ENCODE peak calls at places on chromosomes 1 and 21, in nine cellular contexts. One of them, this sample, is unnamed.

GRCh38 chr21:44919913-44920693 is 596 bp downstream of the ITGB2 start:
- DNase-seq in uterus: no peak
- DNase-seq in neural crest cell: no peak
- DNase-seq in GM18507: no peak
- DNase-seq in activated CD4-positive, alpha-beta T cell treated with anti-CD3 and anti-CD28 coated beads for 4 hours: no peak
- DNase-seq in astrocyte of the hippocampus: no peak
- DNase-seq in NB4: peak; percentile 87
- DNase-seq in tibial artery: no peak
- DNase-seq in stimulated activated effector memory CD8-positive, alpha-beta T cell treated with anti-CD3 and anti-CD28 coated beads, Interleukin-12 subunit alpha, Interleukin-12 subunit beta, amount 100 ng/mL, for 72 hours: no peak
- DNase-seq in this sample: no peak

GRCh38 chr1:29653886-29654450 is 417.6 kb downstream of the PTPRU start:
- DNase-seq in stimulated activated effector memory CD8-positive, alpha-beta T cell treated with anti-CD3 and anti-CD28 coated beads, Interleukin-12 subunit alpha, Interleukin-12 subunit beta, amount 100 ng/mL, for 72 hours: no peak
- DNase-seq in uterus: no peak
- DNase-seq in neural crest cell: no peak
- DNase-seq in NB4: no peak
- DNase-seq in GM18507: no peak
- DNase-seq in tibial artery: no peak
- DNase-seq in astrocyte of the hippocampus: no peak
- DNase-seq in activated CD4-positive, alpha-beta T cell treated with anti-CD3 and anti-CD28 coated beads for 4 hours: no peak
- DNase-seq in this sample: no peak

GRCh38 chr1:150813028-150813707 is 5.1 kb upstream of the CTSK start:
- DNase-seq in activated CD4-positive, alpha-beta T cell treated with anti-CD3 and anti-CD28 coated beads for 4 hours: no peak
- DNase-seq in NB4: peak; percentile 58
- DNase-seq in GM18507: peak; percentile 22
- DNase-seq in uterus: peak; percentile 41
- DNase-seq in tibial artery: peak; percentile 66
- DNase-seq in astrocyte of the hippocampus: peak; percentile 83
- DNase-seq in stimulated activated effector memory CD8-positive, alpha-beta T cell treated with anti-CD3 and anti-CD28 coated beads, Interleukin-12 subunit alpha, Interleukin-12 subunit beta, amount 100 ng/mL, for 72 hours: no peak
- DNase-seq in neural crest cell: peak; percentile 36
- DNase-seq in this sample: no peak

GRCh38 chr1:204583909-204584632 is 67.9 kb downstream of the MDM4 start:
- DNase-seq in neural crest cell: no peak
- DNase-seq in tibial artery: no peak
- DNase-seq in astrocyte of the hippocampus: peak; percentile 16
- DNase-seq in GM18507: no peak
- DNase-seq in NB4: no peak
- DNase-seq in activated CD4-positive, alpha-beta T cell treated with anti-CD3 and anti-CD28 coated beads for 4 hours: no peak
- DNase-seq in stimulated activated effector memory CD8-positive, alpha-beta T cell treated with anti-CD3 and anti-CD28 coated beads, Interleukin-12 subunit alpha, Interleukin-12 subunit beta, amount 100 ng/mL, for 72 hours: no peak
- DNase-seq in uterus: no peak
- DNase-seq in this sample: no peak

GRCh38 chr1:195158091-195158490 is 1450.1 kb downstream of the KCNT2 start:
- DNase-seq in stimulated activated effector memory CD8-positive, alpha-beta T cell treated with anti-CD3 and anti-CD28 coated beads, Interleukin-12 subunit alpha, Interleukin-12 subunit beta, amount 100 ng/mL, for 72 hours: no peak
- DNase-seq in GM18507: no peak
- DNase-seq in neural crest cell: no peak
- DNase-seq in NB4: no peak
- DNase-seq in tibial artery: no peak
- DNase-seq in uterus: no peak
- DNase-seq in activated CD4-positive, alpha-beta T cell treated with anti-CD3 and anti-CD28 coated beads for 4 hours: no peak
- DNase-seq in astrocyte of the hippocampus: no peak
- DNase-seq in this sample: no peak

GRCh38 chr1:228150021-228150457 is 309 bp downstream of the GJC2 start:
- DNase-seq in activated CD4-positive, alpha-beta T cell treated with anti-CD3 and anti-CD28 coated beads for 4 hours: no peak
- DNase-seq in astrocyte of the hippocampus: no peak
- DNase-seq in stimulated activated effector memory CD8-positive, alpha-beta T cell treated with anti-CD3 and anti-CD28 coated beads, Interleukin-12 subunit alpha, Interleukin-12 subunit beta, amount 100 ng/mL, for 72 hours: no peak
- DNase-seq in neural crest cell: no peak
- DNase-seq in uterus: no peak
- DNase-seq in tibial artery: no peak
- DNase-seq in NB4: no peak
- DNase-seq in GM18507: no peak
- DNase-seq in this sample: no peak

GRCh38 chr1:226629210-226629895 is 80.8 kb downstream of the STUM start:
- DNase-seq in astrocyte of the hippocampus: no peak
- DNase-seq in uterus: peak; percentile 15
- DNase-seq in NB4: no peak
- DNase-seq in stimulated activated effector memory CD8-positive, alpha-beta T cell treated with anti-CD3 and anti-CD28 coated beads, Interleukin-12 subunit alpha, Interleukin-12 subunit beta, amount 100 ng/mL, for 72 hours: no peak
- DNase-seq in activated CD4-positive, alpha-beta T cell treated with anti-CD3 and anti-CD28 coated beads for 4 hours: no peak
- DNase-seq in GM18507: no peak
- DNase-seq in tibial artery: peak; percentile 14
- DNase-seq in neural crest cell: no peak
- DNase-seq in this sample: no peak

GRCh38 chr1:84573967-84574842 is at the start of gene CTBS:
- DNase-seq in stimulated activated effector memory CD8-positive, alpha-beta T cell treated with anti-CD3 and anti-CD28 coated beads, Interleukin-12 subunit alpha, Interleukin-12 subunit beta, amount 100 ng/mL, for 72 hours: peak; percentile 72
- DNase-seq in GM18507: peak; percentile 95
- DNase-seq in NB4: peak; percentile 93
- DNase-seq in activated CD4-positive, alpha-beta T cell treated with anti-CD3 and anti-CD28 coated beads for 4 hours: peak; percentile 85
- DNase-seq in uterus: peak; percentile 89
- DNase-seq in tibial artery: peak; percentile 81
- DNase-seq in neural crest cell: peak; percentile 67
- DNase-seq in astrocyte of the hippocampus: peak; percentile 94
- DNase-seq in this sample: peak; percentile 84

GRCh38 chr1:41811051-41811795 is 107.5 kb downstream of the HIVEP3 start:
- DNase-seq in uterus: no peak
- DNase-seq in GM18507: no peak
- DNase-seq in neural crest cell: no peak
- DNase-seq in activated CD4-positive, alpha-beta T cell treated with anti-CD3 and anti-CD28 coated beads for 4 hours: peak; percentile 49
- DNase-seq in stimulated activated effector memory CD8-positive, alpha-beta T cell treated with anti-CD3 and anti-CD28 coated beads, Interleukin-12 subunit alpha, Interleukin-12 subunit beta, amount 100 ng/mL, for 72 hours: peak; percentile 26
- DNase-seq in tibial artery: no peak
- DNase-seq in NB4: peak; percentile 74
- DNase-seq in astrocyte of the hippocampus: no peak
- DNase-seq in this sample: peak; percentile 28

GRCh38 chr1:206563367-206563953 is 48.8 kb downstream of the EIF2D start:
- DNase-seq in stimulated activated effector memory CD8-positive, alpha-beta T cell treated with anti-CD3 and anti-CD28 coated beads, Interleukin-12 subunit alpha, Interleukin-12 subunit beta, amount 100 ng/mL, for 72 hours: no peak
- DNase-seq in uterus: no peak
- DNase-seq in astrocyte of the hippocampus: no peak
- DNase-seq in NB4: no peak
- DNase-seq in activated CD4-positive, alpha-beta T cell treated with anti-CD3 and anti-CD28 coated beads for 4 hours: no peak
- DNase-seq in neural crest cell: no peak
- DNase-seq in GM18507: no peak
- DNase-seq in tibial artery: no peak
- DNase-seq in this sample: no peak

GRCh38 chr21:38147391-38147790 is 109.4 kb upstream of the KCNJ15 start:
- DNase-seq in uterus: no peak
- DNase-seq in tibial artery: no peak
- DNase-seq in stimulated activated effector memory CD8-positive, alpha-beta T cell treated with anti-CD3 and anti-CD28 coated beads, Interleukin-12 subunit alpha, Interleukin-12 subunit beta, amount 100 ng/mL, for 72 hours: no peak
- DNase-seq in NB4: no peak
- DNase-seq in astrocyte of the hippocampus: no peak
- DNase-seq in GM18507: no peak
- DNase-seq in activated CD4-positive, alpha-beta T cell treated with anti-CD3 and anti-CD28 coated beads for 4 hours: no peak
- DNase-seq in neural crest cell: no peak
- DNase-seq in this sample: no peak

GRCh38 chr1:181077576-181078242 is 10.8 kb upstream of the IER5 start:
- DNase-seq in uterus: no peak
- DNase-seq in neural crest cell: no peak
- DNase-seq in activated CD4-positive, alpha-beta T cell treated with anti-CD3 and anti-CD28 coated beads for 4 hours: no peak
- DNase-seq in GM18507: no peak
- DNase-seq in astrocyte of the hippocampus: peak; percentile 74
- DNase-seq in NB4: no peak
- DNase-seq in stimulated activated effector memory CD8-positive, alpha-beta T cell treated with anti-CD3 and anti-CD28 coated beads, Interleukin-12 subunit alpha, Interleukin-12 subunit beta, amount 100 ng/mL, for 72 hours: no peak
- DNase-seq in tibial artery: no peak
- DNase-seq in this sample: no peak

GRCh38 chr21:45405819-45406762 is 1.1 kb downstream of the COL18A1 start:
- DNase-seq in activated CD4-positive, alpha-beta T cell treated with anti-CD3 and anti-CD28 coated beads for 4 hours: peak; percentile 20
- DNase-seq in neural crest cell: no peak
- DNase-seq in astrocyte of the hippocampus: peak; percentile 60
- DNase-seq in GM18507: no peak
- DNase-seq in stimulated activated effector memory CD8-positive, alpha-beta T cell treated with anti-CD3 and anti-CD28 coated beads, Interleukin-12 subunit alpha, Interleukin-12 subunit beta, amount 100 ng/mL, for 72 hours: no peak
- DNase-seq in NB4: no peak
- DNase-seq in uterus: no peak
- DNase-seq in tibial artery: no peak
- DNase-seq in this sample: no peak

GRCh38 chr1:181021811-181022434 is 747 bp downstream of the STX6 start:
- DNase-seq in stimulated activated effector memory CD8-positive, alpha-beta T cell treated with anti-CD3 and anti-CD28 coated beads, Interleukin-12 subunit alpha, Interleukin-12 subunit beta, amount 100 ng/mL, for 72 hours: peak; percentile 33
- DNase-seq in uterus: peak; percentile 72
- DNase-seq in astrocyte of the hippocampus: peak; percentile 82
- DNase-seq in NB4: peak; percentile 87
- DNase-seq in neural crest cell: peak; percentile 42
- DNase-seq in activated CD4-positive, alpha-beta T cell treated with anti-CD3 and anti-CD28 coated beads for 4 hours: peak; percentile 59
- DNase-seq in tibial artery: peak; percentile 69
- DNase-seq in GM18507: no peak
- DNase-seq in this sample: peak; percentile 53